ENCODE peak calls at places on chromosomes 5 and 9, in seven cellular contexts. J is NCI-H345; U is KBM-7; P is RCC 7860; M is stimulated activated CD8-positive, alpha-beta memory T cell treated with anti-CD3 and anti-CD28 coated beads, Interleukin-4, amount 100 ng/mL, for 48 hours; V is CD8-positive, alpha-beta memory T cell; S is GM19239. I is an unnamed sample.

GRCh38 chr9:131657031-131657377 is 82.9 kb downstream of the RAPGEF1 start:
- DNase-seq in J (no peak), U (no peak), P (no peak), M (no peak), V (no peak), S (no peak), I (peak)

GRCh38 chr9:4985376-4986266 is 549 bp downstream of the JAK2 start:
- DNase-seq in J (peak), U (peak), P (peak), M (peak), V (no peak), S (no peak), I (no peak)

GRCh38 chr5:93225748-93226147 is 355.3 kb downstream of the NR2F1-AS1 start:
- DNase-seq in J (no peak), U (no peak), P (no peak), M (no peak), V (no peak), S (no peak), I (no peak)

GRCh38 chr5:1291611-1292080 is 3.2 kb downstream of the TERT start:
- DNase-seq in J (peak), U (no peak), P (no peak), M (no peak), V (no peak), S (no peak), I (peak)

GRCh38 chr9:131487621-131488031 is 15.1 kb upstream of the POMT1 start:
- DNase-seq in J (no peak), U (no peak), P (no peak), M (no peak), V (no peak), S (no peak), I (no peak)

GRCh38 chr5:158546748-158547147 is 553.0 kb downstream of the EBF1 start:
- DNase-seq in J (no peak), U (no peak), P (no peak), M (no peak), V (no peak), S (no peak), I (no peak)

GRCh38 chr9:135887021-135887507 is 20.3 kb downstream of the CAMSAP1 start:
- DNase-seq in J (no peak), U (peak), P (no peak), M (no peak), V (no peak), S (no peak), I (peak)

GRCh38 chr9:137255448-137256114 is 454 bp downstream of the NELFB start:
- DNase-seq in J (peak), U (peak), P (peak), M (no peak), V (no peak), S (peak), I (no peak)

GRCh38 chr9:13728121-13728520 is 448.6 kb upstream of the MPDZ start:
- DNase-seq in J (no peak), U (no peak), P (no peak), M (no peak), V (no peak), S (no peak), I (no peak)

GRCh38 chr5:25489834-25490538 is 845.2 kb upstream of the CDH10 start:
- DNase-seq in J (no peak), U (no peak), P (peak), M (no peak), V (no peak), S (no peak), I (no peak)

GRCh38 chr5:115888027-115888426 is 46.3 kb downstream of the AP3S1 start:
- DNase-seq in J (no peak), U (peak), P (peak), M (no peak), V (no peak), S (no peak), I (no peak)

GRCh38 chr5:39187873-39188731 is 31.3 kb downstream of the FYB1 start:
- DNase-seq in J (no peak), U (no peak), P (no peak), M (no peak), V (peak), S (no peak), I (no peak)

GRCh38 chr9:97076238-97076637 is 37.3 kb upstream of the CTSV start:
- DNase-seq in J (no peak), U (no peak), P (no peak), M (no peak), V (no peak), S (no peak), I (no peak)

GRCh38 chr5:103393131-103393754 is 134.7 kb downstream of the MACIR start:
- DNase-seq in J (no peak), U (peak), P (no peak), M (no peak), V (no peak), S (no peak), I (no peak)

GRCh38 chr5:55427157-55427556 is 107.6 kb downstream of the PLPP1 start:
- DNase-seq in J (peak), U (no peak), P (no peak), M (no peak), V (no peak), S (no peak), I (no peak)

GRCh38 chr5:179393078-179393477 is 47.8 kb upstream of the ADAMTS2 start:
- DNase-seq in J (no peak), U (no peak), P (peak), M (peak), V (no peak), S (no peak), I (no peak)

GRCh38 chr9:90169490-90169889 is 473.1 kb downstream of the DIRAS2 start:
- DNase-seq in J (peak), U (no peak), P (no peak), M (no peak), V (no peak), S (no peak), I (no peak)

GRCh38 chr9:124818431-124819281 is 34.6 kb upstream of the WDR38 start:
- DNase-seq in J (no peak), U (peak), P (peak), M (no peak), V (no peak), S (no peak), I (no peak)

GRCh38 chr9:121399883-121400607 is 30.0 kb upstream of the STOM start:
- DNase-seq in J (peak), U (peak), P (peak), M (no peak), V (peak), S (peak), I (no peak)

GRCh38 chr9:89996106-89996505 is 391.3 kb downstream of the GADD45G start:
- DNase-seq in J (no peak), U (no peak), P (no peak), M (no peak), V (no peak), S (no peak), I (no peak)